ENCODE peak calls at places on chromosome 9, in six cellular contexts. One of them, this sample, is unnamed.
A peak's percentile ranks its signal among the peaks of the same experiment; 100 is the strongest.

GRCh38 chr9:110531776-110532175 is 47.8 kb downstream of the SVEP1 start:
- DNase-seq in HAP-1: no peak
- DNase-seq in effector CD4-positive, alpha-beta T cell: no peak
- DNase-seq in left kidney: peak; percentile 7
- DNase-seq in NCI-H2029: no peak
- DNase-seq in stimulated activated CD4-positive, alpha-beta T cell treated with anti-CD3 and anti-CD28 coated beads, Interleukin-2, amount 100 ng/mL, for 48 hours: no peak
- DNase-seq in this sample: no peak

GRCh38 chr9:112624711-112625707 is 92.9 kb downstream of the INIP start:
- DNase-seq in HAP-1: no peak
- DNase-seq in stimulated activated CD4-positive, alpha-beta T cell treated with anti-CD3 and anti-CD28 coated beads, Interleukin-2, amount 100 ng/mL, for 48 hours: no peak
- DNase-seq in effector CD4-positive, alpha-beta T cell: no peak
- DNase-seq in left kidney: peak; percentile 11
- DNase-seq in NCI-H2029: no peak
- DNase-seq in this sample: no peak

GRCh38 chr9:95981741-95982390 is 106.4 kb downstream of the ERCC6L2 start:
- DNase-seq in stimulated activated CD4-positive, alpha-beta T cell treated with anti-CD3 and anti-CD28 coated beads, Interleukin-2, amount 100 ng/mL, for 48 hours: no peak
- DNase-seq in left kidney: peak; percentile 46
- DNase-seq in NCI-H2029: no peak
- DNase-seq in effector CD4-positive, alpha-beta T cell: no peak
- DNase-seq in HAP-1: peak; percentile 93
- DNase-seq in this sample: peak; percentile 36

GRCh38 chr9:93378276-93378675 is 73.2 kb upstream of the FAM120A start:
- DNase-seq in stimulated activated CD4-positive, alpha-beta T cell treated with anti-CD3 and anti-CD28 coated beads, Interleukin-2, amount 100 ng/mL, for 48 hours: no peak
- DNase-seq in NCI-H2029: no peak
- DNase-seq in effector CD4-positive, alpha-beta T cell: no peak
- DNase-seq in left kidney: no peak
- DNase-seq in HAP-1: no peak
- DNase-seq in this sample: no peak

GRCh38 chr9:129006328-129007034 is 21.6 kb downstream of the SH3GLB2 start:
- DNase-seq in effector CD4-positive, alpha-beta T cell: no peak
- DNase-seq in HAP-1: peak; percentile 57
- DNase-seq in NCI-H2029: peak; percentile 28
- DNase-seq in stimulated activated CD4-positive, alpha-beta T cell treated with anti-CD3 and anti-CD28 coated beads, Interleukin-2, amount 100 ng/mL, for 48 hours: peak; percentile 46
- DNase-seq in left kidney: peak; percentile 89
- DNase-seq in this sample: peak; percentile 82

GRCh38 chr9:7901676-7902075 is 102.1 kb upstream of the DMAC1 start:
- DNase-seq in HAP-1: no peak
- DNase-seq in effector CD4-positive, alpha-beta T cell: no peak
- DNase-seq in left kidney: no peak
- DNase-seq in stimulated activated CD4-positive, alpha-beta T cell treated with anti-CD3 and anti-CD28 coated beads, Interleukin-2, amount 100 ng/mL, for 48 hours: no peak
- DNase-seq in NCI-H2029: no peak
- DNase-seq in this sample: no peak

GRCh38 chr9:106106396-106106795 is 412.1 kb downstream of the TMEM38B start:
- DNase-seq in HAP-1: no peak
- DNase-seq in stimulated activated CD4-positive, alpha-beta T cell treated with anti-CD3 and anti-CD28 coated beads, Interleukin-2, amount 100 ng/mL, for 48 hours: no peak
- DNase-seq in NCI-H2029: no peak
- DNase-seq in effector CD4-positive, alpha-beta T cell: no peak
- DNase-seq in left kidney: no peak
- DNase-seq in this sample: no peak

GRCh38 chr9:109349431-109349846 is 28.6 kb upstream of the EPB41L4B start:
- DNase-seq in NCI-H2029: no peak
- DNase-seq in left kidney: no peak
- DNase-seq in HAP-1: no peak
- DNase-seq in effector CD4-positive, alpha-beta T cell: no peak
- DNase-seq in stimulated activated CD4-positive, alpha-beta T cell treated with anti-CD3 and anti-CD28 coated beads, Interleukin-2, amount 100 ng/mL, for 48 hours: no peak
- DNase-seq in this sample: no peak

GRCh38 chr9:84668204-84669007 is 1.1 kb upstream of the NTRK2 start:
- DNase-seq in HAP-1: peak; percentile 34
- DNase-seq in effector CD4-positive, alpha-beta T cell: no peak
- DNase-seq in NCI-H2029: peak; percentile 5
- DNase-seq in left kidney: peak; percentile 97
- DNase-seq in stimulated activated CD4-positive, alpha-beta T cell treated with anti-CD3 and anti-CD28 coated beads, Interleukin-2, amount 100 ng/mL, for 48 hours: peak; percentile 38
- DNase-seq in this sample: peak; percentile 94

GRCh38 chr9:4821994-4822544 is 29.3 kb downstream of the RCL1 start:
- DNase-seq in effector CD4-positive, alpha-beta T cell: no peak
- DNase-seq in NCI-H2029: no peak
- DNase-seq in stimulated activated CD4-positive, alpha-beta T cell treated with anti-CD3 and anti-CD28 coated beads, Interleukin-2, amount 100 ng/mL, for 48 hours: no peak
- DNase-seq in HAP-1: no peak
- DNase-seq in left kidney: no peak
- DNase-seq in this sample: no peak

GRCh38 chr9:134294228-134295071 is 31.8 kb upstream of the RXRA start:
- DNase-seq in effector CD4-positive, alpha-beta T cell: no peak
- DNase-seq in left kidney: peak; percentile 86
- DNase-seq in NCI-H2029: no peak
- DNase-seq in HAP-1: no peak
- DNase-seq in stimulated activated CD4-positive, alpha-beta T cell treated with anti-CD3 and anti-CD28 coated beads, Interleukin-2, amount 100 ng/mL, for 48 hours: no peak
- DNase-seq in this sample: peak; percentile 72

GRCh38 chr9:111301195-111301594 is 28.8 kb downstream of the OR2K2 start:
- DNase-seq in effector CD4-positive, alpha-beta T cell: no peak
- DNase-seq in NCI-H2029: no peak
- DNase-seq in stimulated activated CD4-positive, alpha-beta T cell treated with anti-CD3 and anti-CD28 coated beads, Interleukin-2, amount 100 ng/mL, for 48 hours: no peak
- DNase-seq in HAP-1: no peak
- DNase-seq in left kidney: no peak
- DNase-seq in this sample: no peak

GRCh38 chr9:127783111-127783621 is 2.7 kb upstream of the CDK9 start:
- DNase-seq in stimulated activated CD4-positive, alpha-beta T cell treated with anti-CD3 and anti-CD28 coated beads, Interleukin-2, amount 100 ng/mL, for 48 hours: peak; percentile 52
- DNase-seq in HAP-1: no peak
- DNase-seq in effector CD4-positive, alpha-beta T cell: peak; percentile 56
- DNase-seq in NCI-H2029: no peak
- DNase-seq in left kidney: no peak
- DNase-seq in this sample: no peak

GRCh38 chr9:89638897-89639296 is 34.1 kb downstream of the GADD45G start:
- DNase-seq in NCI-H2029: no peak
- DNase-seq in left kidney: peak; percentile 78
- DNase-seq in HAP-1: no peak
- DNase-seq in effector CD4-positive, alpha-beta T cell: no peak
- DNase-seq in stimulated activated CD4-positive, alpha-beta T cell treated with anti-CD3 and anti-CD28 coated beads, Interleukin-2, amount 100 ng/mL, for 48 hours: no peak
- DNase-seq in this sample: no peak

GRCh38 chr9:69485466-69485865 is 160.5 kb downstream of the ENTREP1 start:
- DNase-seq in HAP-1: no peak
- DNase-seq in NCI-H2029: no peak
- DNase-seq in effector CD4-positive, alpha-beta T cell: no peak
- DNase-seq in stimulated activated CD4-positive, alpha-beta T cell treated with anti-CD3 and anti-CD28 coated beads, Interleukin-2, amount 100 ng/mL, for 48 hours: no peak
- DNase-seq in left kidney: no peak
- DNase-seq in this sample: no peak